ENCODE peak calls at places on chromosomes 16 and 17, in nine cellular contexts. One of them, this sample, is unnamed. For H3K36me3, the result is how much of the 10 kb centered on the place peaks cover.

GRCh38 chr16:58644108-58644507 is 14.5 kb upstream of the CNOT1 start:
- DNase-seq in neural progenitor cell: no peak
- DNase-seq in osteoblast: no peak
- DNase-seq in hepatocyte: no peak
- DNase-seq in ascending aorta: no peak
- DNase-seq in uterus: no peak
- DNase-seq in cardiac muscle cell: no peak
- DNase-seq in lung: no peak
- DNase-seq in right lobe of liver: no peak
- DNase-seq in this sample: no peak

GRCh38 chr16:81505011-81505660 is 60.5 kb downstream of the CMIP start:
- DNase-seq in lung: no peak
- DNase-seq in uterus: no peak
- DNase-seq in hepatocyte: no peak
- DNase-seq in right lobe of liver: peak
- DNase-seq in neural progenitor cell: no peak
- DNase-seq in cardiac muscle cell: no peak
- DNase-seq in osteoblast: peak
- DNase-seq in ascending aorta: no peak
- DNase-seq in this sample: no peak

GRCh38 chr16:70574595-70575271 is 51.1 kb downstream of the SF3B3 start:
- DNase-seq in right lobe of liver: no peak
- DNase-seq in osteoblast: peak
- DNase-seq in neural progenitor cell: no peak
- DNase-seq in ascending aorta: peak
- DNase-seq in lung: no peak
- DNase-seq in hepatocyte: no peak
- DNase-seq in cardiac muscle cell: no peak
- DNase-seq in uterus: no peak
- DNase-seq in this sample: no peak

GRCh38 chr17:4006745-4007211 is 42.5 kb upstream of the ATP2A3 start:
- DNase-seq in cardiac muscle cell: no peak
- DNase-seq in osteoblast: peak
- DNase-seq in ascending aorta: peak
- DNase-seq in hepatocyte: peak
- DNase-seq in lung: peak
- DNase-seq in uterus: no peak
- DNase-seq in right lobe of liver: no peak
- DNase-seq in neural progenitor cell: no peak
- DNase-seq in this sample: no peak

GRCh38 chr16:86095131-86095752 is 196.3 kb downstream of the IRF8 start:
- DNase-seq in hepatocyte: no peak
- DNase-seq in lung: no peak
- DNase-seq in neural progenitor cell: no peak
- DNase-seq in cardiac muscle cell: no peak
- DNase-seq in uterus: no peak
- DNase-seq in ascending aorta: no peak
- DNase-seq in right lobe of liver: peak
- DNase-seq in osteoblast: no peak
- DNase-seq in this sample: no peak

GRCh38 chr16:57271063-57271345 is 13.5 kb downstream of the PLLP start:
- DNase-seq in osteoblast: peak
- DNase-seq in cardiac muscle cell: no peak
- DNase-seq in ascending aorta: no peak
- DNase-seq in right lobe of liver: peak
- DNase-seq in lung: no peak
- DNase-seq in uterus: no peak
- DNase-seq in hepatocyte: no peak
- DNase-seq in neural progenitor cell: no peak
- DNase-seq in this sample: no peak

GRCh38 chr17:21678451-21679081 is 13.8 kb upstream of the KCNJ18 start:
- DNase-seq in ascending aorta: peak
- DNase-seq in uterus: peak
- DNase-seq in osteoblast: peak
- DNase-seq in lung: no peak
- DNase-seq in cardiac muscle cell: no peak
- DNase-seq in right lobe of liver: no peak
- DNase-seq in neural progenitor cell: no peak
- DNase-seq in hepatocyte: no peak
- DNase-seq in this sample: no peak

GRCh38 chr16:89923640-89924297 is 627 bp downstream of the TUBB3 start:
- DNase-seq in osteoblast: peak
- DNase-seq in lung: no peak
- DNase-seq in hepatocyte: peak
- DNase-seq in right lobe of liver: no peak
- DNase-seq in neural progenitor cell: peak
- DNase-seq in cardiac muscle cell: no peak
- DNase-seq in ascending aorta: no peak
- DNase-seq in uterus: no peak
- DNase-seq in this sample: no peak

GRCh38 chr16:67803894-67804293 is 2.5 kb downstream of the RANBP10 start:
- DNase-seq in neural progenitor cell: no peak
- DNase-seq in hepatocyte: no peak
- DNase-seq in osteoblast: no peak
- DNase-seq in ascending aorta: no peak
- DNase-seq in uterus: no peak
- DNase-seq in lung: no peak
- DNase-seq in cardiac muscle cell: no peak
- DNase-seq in right lobe of liver: no peak
- DNase-seq in this sample: no peak

GRCh38 chr17:42708588-42708987 is 26.3 kb downstream of the CNTNAP1 start:
- DNase-seq in right lobe of liver: no peak
- DNase-seq in neural progenitor cell: no peak
- DNase-seq in cardiac muscle cell: no peak
- DNase-seq in lung: no peak
- DNase-seq in hepatocyte: no peak
- DNase-seq in ascending aorta: no peak
- DNase-seq in osteoblast: no peak
- DNase-seq in uterus: no peak
- DNase-seq in this sample: no peak

DNA sequence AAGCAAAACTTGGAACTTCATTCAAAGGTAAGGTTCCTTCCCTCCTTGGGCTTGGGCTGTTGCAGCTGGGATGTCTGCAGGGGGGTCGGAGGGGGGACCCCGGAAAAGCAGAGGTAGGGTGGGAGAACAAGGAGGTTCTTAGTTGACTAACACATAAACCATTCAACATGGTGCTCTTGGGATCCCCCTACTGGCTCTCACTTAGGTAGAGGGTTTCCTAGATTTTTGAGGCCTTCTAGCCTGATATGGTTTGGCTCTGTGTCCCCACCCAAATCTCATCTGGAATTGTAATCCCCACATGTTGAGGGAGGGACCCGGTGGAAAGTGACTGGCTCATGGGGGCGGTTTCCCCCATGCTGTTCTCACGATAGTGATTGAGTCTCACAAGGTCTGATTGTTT is 93.9 kb downstream of the RGS9 start:
- DNase-seq in cardiac muscle cell: no peak
- DNase-seq in uterus: no peak
- DNase-seq in osteoblast: no peak
- DNase-seq in right lobe of liver: no peak
- DNase-seq in lung: no peak
- DNase-seq in ascending aorta: no peak
- DNase-seq in neural progenitor cell: no peak
- DNase-seq in hepatocyte: no peak
- DNase-seq in this sample: no peak
- TF ChIP-seq CTCF in cardiac muscle cell: peak
- TF ChIP-seq CTCF in uterus: no peak
- TF ChIP-seq CTCF in osteoblast: no peak
- TF ChIP-seq CTCF in right lobe of liver: no peak
- TF ChIP-seq CTCF in lung: no peak
- TF ChIP-seq CTCF in ascending aorta: no peak
- TF ChIP-seq CTCF in neural progenitor cell: no peak
- TF ChIP-seq CTCF in hepatocyte: no peak
- TF ChIP-seq CTCF in this sample: peak

GRCh38 chr16:84487358-84487757 is 17.1 kb downstream of the MEAK7 start:
- DNase-seq in ascending aorta: no peak
- DNase-seq in hepatocyte: peak
- DNase-seq in neural progenitor cell: no peak
- DNase-seq in lung: no peak
- DNase-seq in osteoblast: no peak
- DNase-seq in right lobe of liver: no peak
- DNase-seq in cardiac muscle cell: no peak
- DNase-seq in uterus: no peak
- DNase-seq in this sample: no peak
- H3K36me3 ChIP-seq in ascending aorta: under half
- H3K36me3 ChIP-seq in hepatocyte: under half
- H3K36me3 ChIP-seq in neural progenitor cell: under half
- H3K36me3 ChIP-seq in lung: under half
- H3K36me3 ChIP-seq in osteoblast: half or more
- H3K36me3 ChIP-seq in right lobe of liver: under half
- H3K36me3 ChIP-seq in cardiac muscle cell: under half
- H3K36me3 ChIP-seq in uterus: under half
- H3K36me3 ChIP-seq in this sample: under half

GRCh38 chr17:59756236-59756818 is 48.9 kb downstream of the VMP1 start:
- DNase-seq in cardiac muscle cell: peak
- DNase-seq in uterus: no peak
- DNase-seq in neural progenitor cell: no peak
- DNase-seq in osteoblast: no peak
- DNase-seq in ascending aorta: no peak
- DNase-seq in right lobe of liver: no peak
- DNase-seq in lung: no peak
- DNase-seq in hepatocyte: no peak
- DNase-seq in this sample: peak

GRCh38 chr17:59760164-59760563 is 52.7 kb downstream of the VMP1 start:
- DNase-seq in cardiac muscle cell: no peak
- DNase-seq in right lobe of liver: no peak
- DNase-seq in hepatocyte: no peak
- DNase-seq in uterus: no peak
- DNase-seq in neural progenitor cell: no peak
- DNase-seq in osteoblast: no peak
- DNase-seq in ascending aorta: no peak
- DNase-seq in lung: no peak
- DNase-seq in this sample: no peak

GRCh38 chr17:59757043-59757824 is 49.8 kb downstream of the VMP1 start:
- DNase-seq in right lobe of liver: no peak
- DNase-seq in hepatocyte: no peak
- DNase-seq in uterus: no peak
- DNase-seq in osteoblast: no peak
- DNase-seq in cardiac muscle cell: no peak
- DNase-seq in lung: no peak
- DNase-seq in neural progenitor cell: no peak
- DNase-seq in ascending aorta: no peak
- DNase-seq in this sample: no peak

GRCh38 chr17:59754547-59754946 is 47.1 kb downstream of the VMP1 start:
- DNase-seq in cardiac muscle cell: peak
- DNase-seq in right lobe of liver: no peak
- DNase-seq in uterus: no peak
- DNase-seq in lung: no peak
- DNase-seq in osteoblast: peak
- DNase-seq in hepatocyte: peak
- DNase-seq in ascending aorta: no peak
- DNase-seq in neural progenitor cell: no peak
- DNase-seq in this sample: peak

DNA sequence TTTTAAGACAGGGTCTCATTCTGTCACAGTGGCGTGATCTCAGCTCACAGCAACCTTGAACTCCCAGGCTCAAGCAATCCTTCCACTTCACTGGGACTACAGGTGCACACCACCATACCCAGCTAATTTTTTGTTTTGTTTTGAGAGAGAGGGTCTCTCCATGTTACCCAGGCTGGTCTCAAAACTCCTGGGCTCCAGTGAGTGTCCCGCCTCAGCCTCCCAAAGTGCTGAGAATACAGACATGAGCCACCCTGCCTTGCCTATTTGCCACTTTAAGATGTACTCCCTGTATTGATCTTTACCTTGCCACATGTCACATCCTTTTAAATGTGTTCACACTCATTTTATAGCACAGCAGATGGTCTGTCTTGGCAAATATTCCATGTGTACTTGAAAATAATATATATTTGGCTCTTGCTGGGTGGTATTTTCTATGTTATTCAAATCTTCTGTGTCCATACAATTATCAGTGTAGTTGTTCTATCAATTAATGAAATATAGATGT is 50.5 kb downstream of the VMP1 start:
- DNase-seq in cardiac muscle cell: no peak
- DNase-seq in lung: no peak
- DNase-seq in neural progenitor cell: no peak
- DNase-seq in uterus: no peak
- DNase-seq in ascending aorta: no peak
- DNase-seq in hepatocyte: no peak
- DNase-seq in right lobe of liver: no peak
- DNase-seq in osteoblast: no peak
- DNase-seq in this sample: no peak
- H3K27ac ChIP-seq in cardiac muscle cell: no peak
- H3K27ac ChIP-seq in lung: no peak
- H3K27ac ChIP-seq in neural progenitor cell: no peak
- H3K27ac ChIP-seq in uterus: no peak
- H3K27ac ChIP-seq in ascending aorta: peak
- H3K27ac ChIP-seq in hepatocyte: no peak
- H3K27ac ChIP-seq in right lobe of liver: no peak
- H3K27ac ChIP-seq in osteoblast: peak
- H3K27ac ChIP-seq in this sample: peak

GRCh38 chr17:80955078-80955477 is 36.6 kb upstream of the CHMP6 start:
- DNase-seq in cardiac muscle cell: no peak
- DNase-seq in uterus: peak
- DNase-seq in lung: no peak
- DNase-seq in hepatocyte: no peak
- DNase-seq in neural progenitor cell: no peak
- DNase-seq in osteoblast: peak
- DNase-seq in ascending aorta: peak
- DNase-seq in right lobe of liver: peak
- DNase-seq in this sample: no peak

GRCh38 chr17:80957461-80957941 is 34.1 kb upstream of the CHMP6 start:
- DNase-seq in right lobe of liver: peak
- DNase-seq in uterus: peak
- DNase-seq in neural progenitor cell: no peak
- DNase-seq in lung: no peak
- DNase-seq in ascending aorta: peak
- DNase-seq in cardiac muscle cell: no peak
- DNase-seq in osteoblast: peak
- DNase-seq in hepatocyte: no peak
- DNase-seq in this sample: no peak

GRCh38 chr17:80953471-80954315 is 37.9 kb upstream of the CHMP6 start:
- DNase-seq in lung: no peak
- DNase-seq in hepatocyte: no peak
- DNase-seq in cardiac muscle cell: no peak
- DNase-seq in osteoblast: peak
- DNase-seq in ascending aorta: peak
- DNase-seq in right lobe of liver: peak
- DNase-seq in neural progenitor cell: peak
- DNase-seq in uterus: peak
- DNase-seq in this sample: no peak

GRCh38 chr17:80956321-80957190 is 35.1 kb upstream of the CHMP6 start:
- DNase-seq in uterus: peak
- DNase-seq in right lobe of liver: peak
- DNase-seq in lung: no peak
- DNase-seq in hepatocyte: no peak
- DNase-seq in osteoblast: peak
- DNase-seq in ascending aorta: peak
- DNase-seq in neural progenitor cell: peak
- DNase-seq in cardiac muscle cell: no peak
- DNase-seq in this sample: no peak

GRCh38 chr17:80955673-80956306 is 35.9 kb upstream of the CHMP6 start:
- DNase-seq in hepatocyte: no peak
- DNase-seq in ascending aorta: peak
- DNase-seq in right lobe of liver: no peak
- DNase-seq in lung: no peak
- DNase-seq in uterus: peak
- DNase-seq in cardiac muscle cell: no peak
- DNase-seq in neural progenitor cell: peak
- DNase-seq in osteoblast: peak
- DNase-seq in this sample: no peak
- TF ChIP-seq CTCF in hepatocyte: no peak
- TF ChIP-seq CTCF in ascending aorta: no peak
- TF ChIP-seq CTCF in right lobe of liver: no peak
- TF ChIP-seq CTCF in lung: no peak
- TF ChIP-seq CTCF in uterus: no peak
- TF ChIP-seq CTCF in cardiac muscle cell: no peak
- TF ChIP-seq CTCF in neural progenitor cell: peak
- TF ChIP-seq CTCF in osteoblast: no peak
- TF ChIP-seq CTCF in this sample: no peak

GRCh38 chr16:2702871-2703745 is 16.9 kb downstream of the PRSS27 start:
- DNase-seq in hepatocyte: no peak
- DNase-seq in neural progenitor cell: no peak
- DNase-seq in osteoblast: peak
- DNase-seq in cardiac muscle cell: no peak
- DNase-seq in uterus: no peak
- DNase-seq in ascending aorta: no peak
- DNase-seq in lung: no peak
- DNase-seq in right lobe of liver: peak
- DNase-seq in this sample: no peak
- H3K36me3 ChIP-seq in hepatocyte: under half
- H3K36me3 ChIP-seq in neural progenitor cell: under half
- H3K36me3 ChIP-seq in osteoblast: under half
- H3K36me3 ChIP-seq in cardiac muscle cell: under half
- H3K36me3 ChIP-seq in uterus: under half
- H3K36me3 ChIP-seq in ascending aorta: half or more
- H3K36me3 ChIP-seq in lung: under half
- H3K36me3 ChIP-seq in right lobe of liver: under half
- H3K36me3 ChIP-seq in this sample: half or more

This sample was measured in brain microvascular endothelial cell.